ENCODE peak calls at places on chromosome 5, in four cellular contexts. L is K562, R is HepG2, C is WTC11. H is an unnamed sample.

GRCh38 chr5:67425514-67425913 is 228.9 kb upstream of the CD180 start:
- DNase-seq in R (no peak), L (no peak), C (no peak), H (no peak)

GRCh38 chr5:171907731-171908343 is 98.6 kb downstream of the FBXW11 start:
- DNase-seq in L (peak; percentile 63), R (peak; percentile 56), C (peak; percentile 47), H (peak; percentile 25)

GRCh38 chr5:141192110-141192725 is at the start of gene PCDHB10:
- DNase-seq in C (peak; percentile 89), L (peak; percentile 34), R (peak; percentile 9), H (no peak)

GRCh38 chr5:141604318-141604717 is 14.5 kb downstream of the DIAPH1 start:
- DNase-seq in C (no peak), L (peak; percentile 46), R (peak; percentile 68), H (peak; percentile 80)

GRCh38 chr5:167699434-167699833 is 592.0 kb upstream of the WWC1 start:
- DNase-seq in C (no peak), R (no peak), L (no peak), H (peak; percentile 97)

GRCh38 chr5:135269828-135270545 is 129.0 kb downstream of the MACROH2A1 start:
- DNase-seq in R (no peak), C (no peak), L (no peak), H (no peak)

GRCh38 chr5:38463634-38464521 is 92.6 kb downstream of the LIFR start:
- DNase-seq in R (peak; percentile 83), C (no peak), L (no peak), H (peak; percentile 82)

GRCh38 chr5:119996128-119996527 is 366.8 kb downstream of the FAM170A start:
- DNase-seq in R (no peak), L (no peak), C (no peak), H (no peak)

GRCh38 chr5:69007726-69008368 is 86.0 kb upstream of the SLC30A5 start:
- DNase-seq in C (peak; percentile 91), R (peak; percentile 38), L (peak; percentile 66), H (peak; percentile 76)

GRCh38 chr5:133966090-133966489 is 2.3 kb downstream of the C5orf15 start:
- DNase-seq in R (no peak), C (no peak), L (no peak), H (no peak)

GRCh38 chr5:173018352-173018751 is 34.8 kb downstream of the ATP6V0E1 start:
- DNase-seq in L (no peak), R (no peak), C (no peak), H (no peak)

GRCh38 chr5:124365491-124365890 is 380.9 kb downstream of the ZNF608 start:
- DNase-seq in R (no peak), C (no peak), L (no peak), H (no peak)

GRCh38 chr5:110099562-110099961 is 409.8 kb downstream of the MAN2A1 start:
- DNase-seq in L (no peak), C (no peak), R (no peak), H (no peak)

GRCh38 chr5:141855265-141856029 is 22.8 kb downstream of the PCDH1 start:
- DNase-seq in C (no peak), L (no peak), R (no peak), H (no peak)

GRCh38 chr5:1444361-1445189 is 665 bp downstream of the SLC6A3 start:
- DNase-seq in L (no peak), C (peak; percentile 24), R (no peak), H (no peak)

GRCh38 chr5:151082976-151083651 is 2.3 kb upstream of the TNIP1 start:
- DNase-seq in C (no peak), R (no peak), L (no peak), H (peak; percentile 73)

GRCh38 chr5:149207821-149208220 is 63.8 kb upstream of the AFAP1L1 start:
- DNase-seq in L (no peak), R (no peak), C (no peak), H (no peak)

GRCh38 chr5:14143843-14144585 is 872 bp downstream of the TRIO start:
- DNase-seq in L (peak; percentile 31), R (no peak), C (peak; percentile 42), H (no peak)

GRCh38 chr5:166722939-166723338 is 1568.5 kb upstream of the WWC1 start:
- DNase-seq in L (no peak), C (no peak), R (no peak), H (peak; percentile 63)

GRCh38 chr5:92580814-92581213 is 1000.2 kb downstream of the NR2F1-AS1 start:
- DNase-seq in C (no peak), R (no peak), L (no peak), H (no peak)

GRCh38 chr5:8843766-8844165 is 702.1 kb downstream of the SEMA5A start:
- DNase-seq in L (no peak), R (no peak), C (no peak), H (no peak)

GRCh38 chr5:23506329-23507236 is 826 bp upstream of the PRDM9 start:
- DNase-seq in L (no peak), R (peak; percentile 56), C (peak; percentile 51), H (peak; percentile 74)

GRCh38 chr5:31561936-31562335 is 29.8 kb downstream of the C5orf22 start:
- DNase-seq in C (no peak), L (no peak), R (no peak), H (no peak)

GRCh38 chr5:154475613-154476342 is 2.2 kb downstream of the HAND1 start:
- DNase-seq in R (no peak), C (peak; percentile 52), L (no peak), H (no peak)

DNA sequence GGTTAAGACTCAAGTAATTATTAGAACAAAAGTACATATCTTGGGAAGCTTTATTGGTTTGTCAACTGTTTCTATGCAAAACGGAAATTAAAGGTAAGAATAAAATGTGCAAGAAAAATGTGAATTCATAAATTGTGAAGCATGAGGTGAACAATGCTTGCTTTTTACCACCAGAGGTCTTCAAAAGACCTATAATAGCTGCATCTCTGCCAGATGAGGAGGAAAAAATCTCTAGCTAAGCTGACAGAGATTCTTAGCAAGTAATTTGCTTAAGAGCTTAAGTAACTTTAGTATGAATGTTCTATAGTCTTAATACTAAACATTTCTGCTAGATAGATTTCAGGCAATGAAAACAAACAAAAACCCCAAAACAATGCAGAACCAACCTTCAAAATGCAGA is 54.1 kb downstream of the MRPS30 start:
- DNase-seq in R (no peak), L (no peak), C (no peak), H (peak; percentile 7)
- TF ChIP-seq CTCF in R (peak; percentile 18), L (no peak), C (peak; percentile 16), H (peak; percentile 54)

GRCh38 chr5:56327810-56328209 is 94.7 kb upstream of the ANKRD55 start:
- DNase-seq in R (no peak), L (no peak), C (no peak), H (no peak)
- TF ChIP-seq HMGXB4 in R (no peak), L (no peak), C (no peak), H (no peak)

GRCh38 chr5:10470669-10471068 is 29.0 kb downstream of the ROPN1L start:
- DNase-seq in R (no peak), L (no peak), C (no peak), H (no peak)

GRCh38 chr5:10468256-10468655 is 26.6 kb downstream of the ROPN1L start:
- DNase-seq in L (no peak), R (no peak), C (no peak), H (no peak)

GRCh38 chr5:10474521-10475075 is 32.9 kb downstream of the ROPN1L start:
- DNase-seq in R (no peak), L (no peak), C (no peak), H (no peak)

GRCh38 chr5:10469253-10470030 is 27.8 kb downstream of the ROPN1L start:
- DNase-seq in L (no peak), R (no peak), C (no peak), H (no peak)

DNA sequence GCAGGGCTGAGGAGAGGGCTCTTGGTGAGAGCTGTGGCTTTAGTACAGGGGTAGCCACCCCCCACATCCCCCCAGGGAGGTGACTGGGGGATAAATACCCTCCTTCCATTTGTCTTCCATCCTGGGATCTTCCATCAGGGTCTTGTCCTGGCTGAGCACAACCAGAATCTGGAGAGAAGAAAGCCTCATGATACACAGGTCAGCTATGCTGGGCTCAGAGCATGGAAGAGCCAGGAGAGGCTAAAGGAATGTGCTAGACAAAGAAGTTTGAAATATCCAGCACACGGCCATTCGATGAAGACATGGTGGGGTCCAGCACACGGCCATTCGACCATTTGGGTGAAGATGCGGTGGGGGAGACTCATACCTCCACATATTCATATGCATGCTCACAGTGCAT is 30.0 kb downstream of the ROPN1L start:
- DNase-seq in C (no peak), L (no peak), R (no peak), H (no peak)
- TF ChIP-seq CTCF in C (no peak), L (no peak), R (no peak), H (no peak)

DNA sequence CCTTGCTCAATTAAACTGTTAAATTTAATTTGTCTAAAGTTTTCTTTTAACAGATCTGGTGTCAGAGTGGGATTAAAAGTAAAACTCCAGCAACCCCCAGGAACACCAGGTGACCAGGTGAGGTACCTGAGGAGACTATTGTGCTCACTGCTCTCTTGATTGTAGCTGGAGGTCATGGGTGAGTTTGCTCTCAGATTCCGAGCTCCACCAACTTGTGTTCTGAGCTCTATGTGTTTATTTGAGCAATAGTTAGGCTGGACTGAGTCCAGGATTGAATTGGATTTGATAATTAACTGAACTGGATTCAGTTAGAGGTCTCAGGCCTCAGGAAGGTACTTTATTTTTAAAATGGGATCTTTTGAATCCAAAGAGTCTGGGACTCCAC is 17.9 kb upstream of the SCGB3A2 start:
- DNase-seq in C (no peak), L (no peak), R (no peak), H (no peak)
- TF ChIP-seq HMGXB4 in C (no peak), L (no peak), R (no peak), H (no peak)

GRCh38 chr5:41392016-41392415 is 118.4 kb downstream of the PLCXD3 start:
- DNase-seq in R (no peak), C (no peak), L (no peak), H (no peak)
- TF ChIP-seq CTCF in R (no peak), C (no peak), L (no peak), H (no peak)

GRCh38 chr5:15831408-15831807 is 331.4 kb downstream of the FBXL7 start:
- DNase-seq in C (no peak), R (no peak), L (no peak), H (no peak)

GRCh38 chr5:15834596-15835245 is 334.7 kb downstream of the FBXL7 start:
- DNase-seq in C (no peak), L (no peak), R (no peak), H (no peak)

GRCh38 chr5:15833365-15833764 is 333.4 kb downstream of the FBXL7 start:
- DNase-seq in R (no peak), C (no peak), L (no peak), H (no peak)

GRCh38 chr5:15837584-15838289 is 337.8 kb downstream of the FBXL7 start:
- DNase-seq in C (no peak), R (no peak), L (no peak), H (no peak)

GRCh38 chr5:15835514-15835913 is 335.5 kb downstream of the FBXL7 start:
- DNase-seq in L (no peak), R (no peak), C (no peak), H (no peak)
- TF ChIP-seq HMGXB4 in L (no peak), R (no peak), C (no peak), H (no peak)

GRCh38 chr5:60161340-60161934 is 267.9 kb upstream of the PDE4D start:
- DNase-seq in R (peak; percentile 3), L (no peak), C (no peak), H (peak; percentile 13)
- TF ChIP-seq CTCF in R (peak; percentile 60), L (no peak), C (peak; percentile 28), H (peak; percentile 52)

H was measured in A549.